ENCODE peak calls at places on chromosomes 5 and 9, in ten cellular contexts. One of them, this sample, is unnamed.
A peak's percentile ranks its signal among the peaks of the same experiment; 100 is the strongest.

GRCh38 chr5:176535655-176536131 is 1.5 kb downstream of the RNF44 start:
- DNase-seq in RWPE1: no peak
- DNase-seq in thyroid gland: no peak
- DNase-seq in MM.1S: no peak
- DNase-seq in A549: no peak
- DNase-seq in psoas muscle: no peak
- DNase-seq in GM23338: no peak
- DNase-seq in uterus: no peak
- DNase-seq in gastrocnemius medialis: peak; percentile 43
- DNase-seq in AG04450: no peak
- DNase-seq in this sample: no peak

GRCh38 chr5:21806943-21807342 is 1046.2 kb downstream of the CDH12 start:
- DNase-seq in RWPE1: peak; percentile 32
- DNase-seq in thyroid gland: no peak
- DNase-seq in MM.1S: no peak
- DNase-seq in A549: no peak
- DNase-seq in psoas muscle: no peak
- DNase-seq in GM23338: no peak
- DNase-seq in uterus: no peak
- DNase-seq in gastrocnemius medialis: no peak
- DNase-seq in AG04450: no peak
- DNase-seq in this sample: no peak

GRCh38 chr5:32312194-32312681 is 501 bp downstream of the MTMR12 start:
- DNase-seq in RWPE1: peak; percentile 57
- DNase-seq in thyroid gland: peak; percentile 78
- DNase-seq in MM.1S: peak; percentile 56
- DNase-seq in A549: peak; percentile 37
- DNase-seq in psoas muscle: peak; percentile 81
- DNase-seq in GM23338: peak; percentile 68
- DNase-seq in uterus: peak; percentile 67
- DNase-seq in gastrocnemius medialis: peak; percentile 55
- DNase-seq in AG04450: no peak
- DNase-seq in this sample: peak; percentile 40

GRCh38 chr5:139744471-139745120 is 51.0 kb upstream of the PSD2 start:
- DNase-seq in RWPE1: no peak
- DNase-seq in thyroid gland: no peak
- DNase-seq in MM.1S: no peak
- DNase-seq in A549: no peak
- DNase-seq in psoas muscle: no peak
- DNase-seq in GM23338: no peak
- DNase-seq in uterus: no peak
- DNase-seq in gastrocnemius medialis: no peak
- DNase-seq in AG04450: no peak
- DNase-seq in this sample: no peak

GRCh38 chr9:17470015-17470414 is 108.9 kb upstream of the SH3GL2 start:
- DNase-seq in RWPE1: no peak
- DNase-seq in thyroid gland: no peak
- DNase-seq in MM.1S: no peak
- DNase-seq in A549: no peak
- DNase-seq in psoas muscle: no peak
- DNase-seq in GM23338: no peak
- DNase-seq in uterus: no peak
- DNase-seq in gastrocnemius medialis: no peak
- DNase-seq in AG04450: no peak
- DNase-seq in this sample: no peak

GRCh38 chr5:154367101-154367500 is 78.7 kb upstream of the SAP30L start:
- DNase-seq in RWPE1: no peak
- DNase-seq in thyroid gland: no peak
- DNase-seq in MM.1S: no peak
- DNase-seq in A549: no peak
- DNase-seq in psoas muscle: no peak
- DNase-seq in GM23338: no peak
- DNase-seq in uterus: no peak
- DNase-seq in gastrocnemius medialis: no peak
- DNase-seq in AG04450: peak; percentile 39
- DNase-seq in this sample: peak; percentile 59

GRCh38 chr9:98806394-98807069 is 938 bp upstream of the GALNT12 start:
- DNase-seq in RWPE1: no peak
- DNase-seq in thyroid gland: no peak
- DNase-seq in MM.1S: no peak
- DNase-seq in A549: no peak
- DNase-seq in psoas muscle: no peak
- DNase-seq in GM23338: no peak
- DNase-seq in uterus: no peak
- DNase-seq in gastrocnemius medialis: no peak
- DNase-seq in AG04450: no peak
- DNase-seq in this sample: no peak

GRCh38 chr5:119063579-119064379 is 7.1 kb upstream of the DMXL1 start:
- DNase-seq in RWPE1: no peak
- DNase-seq in thyroid gland: no peak
- DNase-seq in MM.1S: no peak
- DNase-seq in A549: peak; percentile 7
- DNase-seq in psoas muscle: no peak
- DNase-seq in GM23338: no peak
- DNase-seq in uterus: no peak
- DNase-seq in gastrocnemius medialis: no peak
- DNase-seq in AG04450: no peak
- DNase-seq in this sample: no peak

GRCh38 chr5:84383296-84383815 is 1.3 kb downstream of the EDIL3 start:
- DNase-seq in RWPE1: no peak
- DNase-seq in thyroid gland: no peak
- DNase-seq in MM.1S: no peak
- DNase-seq in A549: peak; percentile 4
- DNase-seq in psoas muscle: no peak
- DNase-seq in GM23338: no peak
- DNase-seq in uterus: no peak
- DNase-seq in gastrocnemius medialis: no peak
- DNase-seq in AG04450: no peak
- DNase-seq in this sample: no peak

GRCh38 chr5:7849531-7850240 is 1.2 kb downstream of the CFAP90 start:
- DNase-seq in RWPE1: no peak
- DNase-seq in thyroid gland: peak; percentile 27
- DNase-seq in MM.1S: no peak
- DNase-seq in A549: peak; percentile 16
- DNase-seq in psoas muscle: no peak
- DNase-seq in GM23338: peak; percentile 79
- DNase-seq in uterus: no peak
- DNase-seq in gastrocnemius medialis: no peak
- DNase-seq in AG04450: no peak
- DNase-seq in this sample: no peak

GRCh38 chr5:117788596-117788995 is 1199.8 kb downstream of the DTWD2 start:
- DNase-seq in RWPE1: no peak
- DNase-seq in thyroid gland: no peak
- DNase-seq in MM.1S: no peak
- DNase-seq in A549: peak; percentile 0
- DNase-seq in psoas muscle: no peak
- DNase-seq in GM23338: no peak
- DNase-seq in uterus: no peak
- DNase-seq in gastrocnemius medialis: no peak
- DNase-seq in AG04450: no peak
- DNase-seq in this sample: no peak

GRCh38 chr5:157612071-157612476 is 36.5 kb upstream of the ADAM19 start:
- DNase-seq in RWPE1: peak; percentile 75
- DNase-seq in thyroid gland: no peak
- DNase-seq in MM.1S: no peak
- DNase-seq in A549: no peak
- DNase-seq in psoas muscle: no peak
- DNase-seq in GM23338: no peak
- DNase-seq in uterus: no peak
- DNase-seq in gastrocnemius medialis: no peak
- DNase-seq in AG04450: no peak
- DNase-seq in this sample: no peak

GRCh38 chr5:26278078-26278477 is 760.3 kb downstream of the CDH9 start:
- DNase-seq in RWPE1: no peak
- DNase-seq in thyroid gland: no peak
- DNase-seq in MM.1S: no peak
- DNase-seq in A549: no peak
- DNase-seq in psoas muscle: no peak
- DNase-seq in GM23338: no peak
- DNase-seq in uterus: no peak
- DNase-seq in gastrocnemius medialis: no peak
- DNase-seq in AG04450: no peak
- DNase-seq in this sample: no peak

GRCh38 chr9:93468763-93469456 is 15.5 kb upstream of the FAM120AOS start:
- DNase-seq in RWPE1: peak; percentile 38
- DNase-seq in thyroid gland: no peak
- DNase-seq in MM.1S: no peak
- DNase-seq in A549: no peak
- DNase-seq in psoas muscle: no peak
- DNase-seq in GM23338: no peak
- DNase-seq in uterus: peak; percentile 30
- DNase-seq in gastrocnemius medialis: no peak
- DNase-seq in AG04450: no peak
- DNase-seq in this sample: no peak

DNA sequence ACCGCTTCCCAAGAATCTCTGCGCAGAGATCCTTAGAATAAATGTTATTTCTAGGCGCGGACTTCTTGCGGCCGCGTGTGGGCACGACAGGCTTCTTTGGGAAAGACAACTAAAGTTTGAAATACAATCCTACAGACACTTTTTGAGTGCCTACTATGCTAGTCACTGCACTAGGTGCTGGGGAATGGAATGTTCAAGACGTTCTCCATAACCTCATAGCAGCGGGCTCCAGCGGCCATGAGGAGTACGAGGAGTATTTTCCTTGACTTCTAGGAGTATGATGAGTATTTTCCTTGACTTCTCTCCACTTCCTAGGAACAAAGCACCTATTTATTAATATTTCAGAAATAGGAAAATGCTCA is 636 bp upstream of the PWWP2A start:
- DNase-seq in RWPE1: no peak
- DNase-seq in thyroid gland: no peak
- DNase-seq in MM.1S: no peak
- DNase-seq in A549: no peak
- DNase-seq in psoas muscle: no peak
- DNase-seq in GM23338: no peak
- DNase-seq in uterus: no peak
- DNase-seq in gastrocnemius medialis: no peak
- DNase-seq in AG04450: no peak
- DNase-seq in this sample: no peak
- H3K27ac ChIP-seq in RWPE1: no peak overlapping the region
- H3K27ac ChIP-seq in thyroid gland: no peak overlapping the region
- H3K27ac ChIP-seq in MM.1S: no peak overlapping the region
- H3K27ac ChIP-seq in A549: no peak overlapping the region
- H3K27ac ChIP-seq in psoas muscle: peak overlapping the region; percentile 67
- H3K27ac ChIP-seq in GM23338: no peak overlapping the region
- H3K27ac ChIP-seq in uterus: no peak overlapping the region
- H3K27ac ChIP-seq in gastrocnemius medialis: peak overlapping the region; percentile 77
- H3K27ac ChIP-seq in AG04450: no peak overlapping the region
- H3K27ac ChIP-seq in this sample: no peak overlapping the region

GRCh38 chr9:31519826-31520225 is 864.6 kb upstream of the ACO1 start:
- DNase-seq in RWPE1: no peak
- DNase-seq in thyroid gland: no peak
- DNase-seq in MM.1S: no peak
- DNase-seq in A549: no peak
- DNase-seq in psoas muscle: no peak
- DNase-seq in GM23338: no peak
- DNase-seq in uterus: no peak
- DNase-seq in gastrocnemius medialis: no peak
- DNase-seq in AG04450: no peak
- DNase-seq in this sample: no peak
- H3K27ac ChIP-seq in RWPE1: no peak overlapping the region
- H3K27ac ChIP-seq in thyroid gland: no peak overlapping the region
- H3K27ac ChIP-seq in MM.1S: no peak overlapping the region
- H3K27ac ChIP-seq in A549: no peak overlapping the region
- H3K27ac ChIP-seq in psoas muscle: no peak overlapping the region
- H3K27ac ChIP-seq in GM23338: no peak overlapping the region
- H3K27ac ChIP-seq in uterus: no peak overlapping the region
- H3K27ac ChIP-seq in gastrocnemius medialis: no peak overlapping the region
- H3K27ac ChIP-seq in AG04450: no peak overlapping the region
- H3K27ac ChIP-seq in this sample: no peak overlapping the region

DNA sequence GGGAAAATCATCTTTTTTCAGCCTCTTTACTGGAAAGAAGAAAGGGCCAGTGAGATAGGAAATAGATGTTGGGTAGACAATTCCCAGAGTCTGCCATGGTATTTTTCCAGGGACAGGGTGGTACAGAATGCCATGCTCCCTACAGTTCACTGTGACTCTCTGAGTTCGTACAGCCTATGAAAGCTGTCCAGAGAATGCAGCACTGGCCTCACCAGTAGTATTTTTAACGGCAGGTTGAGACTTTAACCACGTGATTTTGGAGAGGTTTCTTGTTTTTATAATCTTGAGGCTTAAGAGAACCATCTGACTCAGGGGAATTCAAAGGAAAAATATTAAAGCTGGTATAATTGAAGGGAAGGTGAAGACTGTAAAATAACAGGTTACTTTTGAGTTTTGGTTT is 10.1 kb upstream of the ZNF474 start:
- DNase-seq in RWPE1: no peak
- DNase-seq in thyroid gland: peak; percentile 62
- DNase-seq in MM.1S: no peak
- DNase-seq in A549: no peak
- DNase-seq in psoas muscle: no peak
- DNase-seq in GM23338: no peak
- DNase-seq in uterus: no peak
- DNase-seq in gastrocnemius medialis: no peak
- DNase-seq in AG04450: no peak
- DNase-seq in this sample: no peak
- H3K27ac ChIP-seq in RWPE1: no peak overlapping the region
- H3K27ac ChIP-seq in thyroid gland: peak overlapping the region; percentile 80
- H3K27ac ChIP-seq in MM.1S: no peak overlapping the region
- H3K27ac ChIP-seq in A549: no peak overlapping the region
- H3K27ac ChIP-seq in psoas muscle: no peak overlapping the region
- H3K27ac ChIP-seq in GM23338: no peak overlapping the region
- H3K27ac ChIP-seq in uterus: no peak overlapping the region
- H3K27ac ChIP-seq in gastrocnemius medialis: no peak overlapping the region
- H3K27ac ChIP-seq in AG04450: no peak overlapping the region
- H3K27ac ChIP-seq in this sample: no peak overlapping the region

GRCh38 chr5:44001675-44002380 is 387.4 kb downstream of the FGF10 start:
- DNase-seq in RWPE1: no peak
- DNase-seq in thyroid gland: no peak
- DNase-seq in MM.1S: no peak
- DNase-seq in A549: no peak
- DNase-seq in psoas muscle: no peak
- DNase-seq in GM23338: no peak
- DNase-seq in uterus: no peak
- DNase-seq in gastrocnemius medialis: no peak
- DNase-seq in AG04450: no peak
- DNase-seq in this sample: no peak

GRCh38 chr5:43997647-43998251 is 391.5 kb downstream of the FGF10 start:
- DNase-seq in RWPE1: no peak
- DNase-seq in thyroid gland: no peak
- DNase-seq in MM.1S: no peak
- DNase-seq in A549: no peak
- DNase-seq in psoas muscle: no peak
- DNase-seq in GM23338: no peak
- DNase-seq in uterus: no peak
- DNase-seq in gastrocnemius medialis: no peak
- DNase-seq in AG04450: peak; percentile 74
- DNase-seq in this sample: no peak

DNA sequence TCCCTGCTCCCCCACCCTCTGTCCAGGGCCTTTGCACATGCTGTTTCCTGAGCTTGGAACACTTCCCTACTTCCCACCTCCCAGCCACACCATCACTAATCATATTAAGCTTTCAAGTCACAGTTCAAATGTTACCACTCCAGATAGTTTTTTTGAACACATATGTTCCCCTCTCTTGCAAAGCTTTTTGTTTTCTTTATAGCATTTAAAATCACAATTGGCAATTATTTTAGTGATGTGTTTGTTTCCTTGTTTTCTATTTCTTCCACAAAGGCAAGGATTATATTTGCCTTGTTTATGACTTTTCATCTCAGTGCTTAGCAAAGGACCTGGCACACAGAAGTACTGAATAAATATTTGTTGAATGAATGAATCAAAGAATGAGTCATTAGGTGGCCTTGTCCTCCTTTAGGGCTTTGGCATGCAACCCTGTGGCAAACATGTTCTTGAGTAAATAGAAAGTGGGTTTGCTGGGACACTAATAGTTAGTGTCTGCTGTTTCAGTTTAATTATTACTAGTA is 386.8 kb downstream of the FGF10 start:
- DNase-seq in RWPE1: no peak
- DNase-seq in thyroid gland: no peak
- DNase-seq in MM.1S: no peak
- DNase-seq in A549: peak; percentile 61
- DNase-seq in psoas muscle: no peak
- DNase-seq in GM23338: no peak
- DNase-seq in uterus: no peak
- DNase-seq in gastrocnemius medialis: no peak
- DNase-seq in AG04450: no peak
- DNase-seq in this sample: peak; percentile 82
- H3K27ac ChIP-seq in RWPE1: no peak overlapping the region
- H3K27ac ChIP-seq in thyroid gland: no peak overlapping the region
- H3K27ac ChIP-seq in MM.1S: no peak overlapping the region
- H3K27ac ChIP-seq in A549: no peak overlapping the region
- H3K27ac ChIP-seq in psoas muscle: no peak overlapping the region
- H3K27ac ChIP-seq in GM23338: no peak overlapping the region
- H3K27ac ChIP-seq in uterus: no peak overlapping the region
- H3K27ac ChIP-seq in gastrocnemius medialis: no peak overlapping the region
- H3K27ac ChIP-seq in AG04450: no peak overlapping the region
- H3K27ac ChIP-seq in this sample: peak overlapping the region; percentile 31